ENCODE peak calls at places on chromosomes 16 and 17, in nine cellular contexts. I is substantia nigra; Y is aorta; F is naive B cell; W is stimulated activated CD4-positive, alpha-beta T cell treated with anti-CD3 and anti-CD28 coated beads, Interleukin-1b, Interleukin-23, amount 100 ng/mL, for 24 hours; O is Jurkat, Clone E6-1; N is NCI-H2107; Z is brain microvascular endothelial cell; B is activated naive CD4-positive, alpha-beta T cell treated with anti-CD3 and anti-CD28 coated beads, Interleukin-2, amount 10 ng/mL, durations not matched to agents 7 days and 5 days. T is an unnamed sample.

GRCh38 chr17:44940321-44940720 is 7.3 kb downstream of the KIF18B start:
- DNase-seq in Y (no peak), F (no peak), W (no peak), Z (no peak), B (no peak), O (no peak), N (no peak), I (no peak), T (no peak)

GRCh38 chr17:73695035-73695738 is 50.9 kb upstream of the SDK2 start:
- DNase-seq in O (no peak), N (no peak), Z (no peak), B (no peak), F (no peak), Y (no peak), W (no peak), I (no peak), T (no peak)

GRCh38 chr17:78421534-78422266 is 43.3 kb downstream of the PGS1 start:
- DNase-seq in B (peak), F (peak), W (peak), O (peak), I (peak), Y (peak), Z (peak), N (no peak), T (no peak)

GRCh38 chr17:46772013-46772878 is 46.2 kb downstream of the WNT3 start:
- DNase-seq in I (no peak), N (no peak), O (no peak), Y (peak), B (peak), F (peak), W (peak), Z (no peak), T (peak)

GRCh38 chr16:88560722-88561484 is 9.3 kb upstream of the ZC3H18 start:
- DNase-seq in N (no peak), F (no peak), Z (no peak), B (no peak), W (no peak), O (no peak), I (no peak), Y (no peak), T (no peak)

GRCh38 chr17:41483991-41484826 is 3.3 kb upstream of the KRT35 start:
- DNase-seq in O (no peak), B (no peak), Z (no peak), I (no peak), F (no peak), N (no peak), Y (peak), W (no peak), T (no peak)

GRCh38 chr17:75224983-75225382 is 19.5 kb downstream of the NUP85 start:
- DNase-seq in N (no peak), I (no peak), F (no peak), B (no peak), O (no peak), W (no peak), Y (no peak), Z (no peak), T (no peak)

GRCh38 chr17:50047488-50048126 is 8.3 kb upstream of the ITGA3 start:
- DNase-seq in I (no peak), Z (peak), F (no peak), Y (peak), O (no peak), B (no peak), W (peak), N (no peak), T (no peak)

GRCh38 chr17:64095144-64095882 is 34.6 kb downstream of the ERN1 start:
- DNase-seq in I (no peak), Z (no peak), F (no peak), W (no peak), B (no peak), N (no peak), O (no peak), Y (no peak), T (peak)

GRCh38 chr17:72467841-72468653 is 347.2 kb downstream of the SOX9 start:
- DNase-seq in Y (no peak), Z (no peak), B (no peak), W (no peak), O (no peak), N (no peak), I (no peak), F (no peak), T (no peak)

GRCh38 chr16:80580109-80580832 is 39.5 kb downstream of the DYNLRB2 start:
- DNase-seq in O (no peak), Z (peak), I (no peak), Y (no peak), F (no peak), N (no peak), B (peak), W (peak), T (no peak)

GRCh38 chr16:78183886-78184553 is 84.6 kb downstream of the WWOX start:
- DNase-seq in Z (no peak), I (no peak), Y (no peak), O (no peak), N (peak), W (no peak), F (no peak), B (no peak), T (no peak)

GRCh38 chr17:69486779-69487637 is 72.5 kb downstream of the MAP2K6 start:
- DNase-seq in I (no peak), N (no peak), W (no peak), B (no peak), F (no peak), O (no peak), Z (no peak), Y (no peak), T (no peak)

GRCh38 chr17:32954477-32954876 is 26.5 kb downstream of the TMEM98 start:
- DNase-seq in Z (no peak), B (no peak), Y (no peak), W (no peak), O (no peak), N (no peak), F (no peak), I (no peak), T (no peak)

GRCh38 chr17:62101090-62101489 is 36.0 kb upstream of the MED13 start:
- DNase-seq in N (no peak), I (no peak), F (no peak), Y (no peak), B (no peak), W (no peak), O (no peak), Z (no peak), T (no peak)

GRCh38 chr17:35147313-35147982 is at the start of gene UNC45B:
- DNase-seq in Z (no peak), B (no peak), F (no peak), W (no peak), O (no peak), I (no peak), Y (no peak), N (no peak), T (no peak)

GRCh38 chr17:61000911-61001310 is 323.3 kb downstream of the BCAS3 start:
- DNase-seq in B (no peak), N (no peak), O (no peak), F (no peak), Y (no peak), I (no peak), Z (peak), W (no peak), T (no peak)

GRCh38 chr17:54992797-54993639 is 24.5 kb downstream of the STXBP4 start:
- DNase-seq in B (no peak), Y (no peak), I (no peak), Z (no peak), F (peak), O (peak), N (peak), W (no peak), T (peak)

GRCh38 chr16:78792952-78793351 is 693.5 kb downstream of the WWOX start:
- DNase-seq in O (no peak), F (no peak), I (no peak), W (no peak), N (no peak), B (no peak), Y (no peak), Z (no peak), T (no peak)

GRCh38 chr17:1779571-1780074 is 17.8 kb downstream of the SERPINF1 start:
- DNase-seq in Y (peak), N (no peak), W (no peak), Z (peak), I (no peak), B (no peak), O (no peak), F (no peak), T (no peak)

GRCh38 chr17:2137342-2138098 is 82.6 kb downstream of the HIC1 start:
- DNase-seq in O (no peak), B (no peak), F (no peak), Z (peak), I (no peak), W (no peak), N (no peak), Y (no peak), T (no peak)

GRCh38 chr17:17845046-17845775 is 8.4 kb upstream of the SREBF1 start:
- DNase-seq in Y (no peak), N (no peak), I (no peak), F (no peak), Z (no peak), W (no peak), B (no peak), O (no peak), T (no peak)

GRCh38 chr16:83510906-83511305 is 296.9 kb upstream of the HSBP1 start:
- DNase-seq in F (no peak), I (no peak), Z (no peak), O (no peak), N (no peak), W (no peak), B (no peak), Y (no peak), T (no peak)

T was measured in NCI-H1417 treated with DMSO at 0.1 percent for 48 hours.